ENCODE peak calls at places on chromosomes 2 and 18, in nine cellular contexts. One of them, this sample, is unnamed.

GRCh38 chr2:40315684-40316083 is 136.2 kb downstream of the SLC8A1 start:
- DNase-seq in stimulated activated CD4-positive, alpha-beta T cell treated with anti-CD3 and anti-CD28 coated beads, Interleukin-2, amount 100 ng/mL, for 24 hours: no peak
- DNase-seq in T-cell: no peak
- DNase-seq in epithelial cell of prostate: peak; percentile 8
- DNase-seq in epithelial cell of esophagus: peak; percentile 77
- DNase-seq in colonic mucosa: no peak
- DNase-seq in NCI-H748 treated with DMSO at 0.1 percent for 48 hours: no peak
- DNase-seq in EL: peak; percentile 69
- DNase-seq in lower leg skin: no peak
- DNase-seq in this sample: no peak

GRCh38 chr2:230153390-230153976 is 66.3 kb downstream of the SP110 start:
- DNase-seq in NCI-H748 treated with DMSO at 0.1 percent for 48 hours: no peak
- DNase-seq in T-cell: no peak
- DNase-seq in epithelial cell of esophagus: no peak
- DNase-seq in colonic mucosa: no peak
- DNase-seq in stimulated activated CD4-positive, alpha-beta T cell treated with anti-CD3 and anti-CD28 coated beads, Interleukin-2, amount 100 ng/mL, for 24 hours: no peak
- DNase-seq in EL: peak; percentile 42
- DNase-seq in lower leg skin: no peak
- DNase-seq in epithelial cell of prostate: no peak
- DNase-seq in this sample: no peak

GRCh38 chr2:24199968-24200590 is 25.2 kb downstream of the FAM228A start:
- DNase-seq in lower leg skin: no peak
- DNase-seq in colonic mucosa: no peak
- DNase-seq in NCI-H748 treated with DMSO at 0.1 percent for 48 hours: no peak
- DNase-seq in T-cell: no peak
- DNase-seq in epithelial cell of esophagus: no peak
- DNase-seq in stimulated activated CD4-positive, alpha-beta T cell treated with anti-CD3 and anti-CD28 coated beads, Interleukin-2, amount 100 ng/mL, for 24 hours: no peak
- DNase-seq in EL: no peak
- DNase-seq in epithelial cell of prostate: no peak
- DNase-seq in this sample: no peak

GRCh38 chr2:239723486-239724193 is 301.5 kb downstream of the NDUFA10 start:
- DNase-seq in colonic mucosa: no peak
- DNase-seq in T-cell: no peak
- DNase-seq in lower leg skin: peak; percentile 45
- DNase-seq in epithelial cell of prostate: no peak
- DNase-seq in NCI-H748 treated with DMSO at 0.1 percent for 48 hours: no peak
- DNase-seq in epithelial cell of esophagus: no peak
- DNase-seq in stimulated activated CD4-positive, alpha-beta T cell treated with anti-CD3 and anti-CD28 coated beads, Interleukin-2, amount 100 ng/mL, for 24 hours: no peak
- DNase-seq in EL: no peak
- DNase-seq in this sample: no peak

GRCh38 chr2:157751462-157752058 is 122.9 kb upstream of the ACVR1C start:
- DNase-seq in NCI-H748 treated with DMSO at 0.1 percent for 48 hours: no peak
- DNase-seq in EL: peak; percentile 24
- DNase-seq in lower leg skin: no peak
- DNase-seq in colonic mucosa: no peak
- DNase-seq in epithelial cell of esophagus: peak; percentile 90
- DNase-seq in stimulated activated CD4-positive, alpha-beta T cell treated with anti-CD3 and anti-CD28 coated beads, Interleukin-2, amount 100 ng/mL, for 24 hours: peak; percentile 39
- DNase-seq in epithelial cell of prostate: peak; percentile 92
- DNase-seq in T-cell: peak; percentile 4
- DNase-seq in this sample: no peak

GRCh38 chr2:223122706-223123265 is 70.8 kb downstream of the KCNE4 start:
- DNase-seq in epithelial cell of esophagus: peak; percentile 75
- DNase-seq in colonic mucosa: no peak
- DNase-seq in T-cell: no peak
- DNase-seq in lower leg skin: no peak
- DNase-seq in NCI-H748 treated with DMSO at 0.1 percent for 48 hours: peak; percentile 89
- DNase-seq in epithelial cell of prostate: no peak
- DNase-seq in stimulated activated CD4-positive, alpha-beta T cell treated with anti-CD3 and anti-CD28 coated beads, Interleukin-2, amount 100 ng/mL, for 24 hours: no peak
- DNase-seq in EL: no peak
- DNase-seq in this sample: no peak

GRCh38 chr2:27255187-27255586 is 7.7 kb downstream of the SLC30A3 start:
- DNase-seq in NCI-H748 treated with DMSO at 0.1 percent for 48 hours: no peak
- DNase-seq in stimulated activated CD4-positive, alpha-beta T cell treated with anti-CD3 and anti-CD28 coated beads, Interleukin-2, amount 100 ng/mL, for 24 hours: no peak
- DNase-seq in EL: no peak
- DNase-seq in colonic mucosa: no peak
- DNase-seq in epithelial cell of esophagus: no peak
- DNase-seq in epithelial cell of prostate: no peak
- DNase-seq in lower leg skin: no peak
- DNase-seq in T-cell: no peak
- DNase-seq in this sample: no peak

GRCh38 chr2:132656213-132656612 is 13.8 kb downstream of the LYPD1 start:
- DNase-seq in lower leg skin: no peak
- DNase-seq in T-cell: no peak
- DNase-seq in NCI-H748 treated with DMSO at 0.1 percent for 48 hours: no peak
- DNase-seq in epithelial cell of prostate: no peak
- DNase-seq in epithelial cell of esophagus: no peak
- DNase-seq in stimulated activated CD4-positive, alpha-beta T cell treated with anti-CD3 and anti-CD28 coated beads, Interleukin-2, amount 100 ng/mL, for 24 hours: no peak
- DNase-seq in EL: no peak
- DNase-seq in colonic mucosa: no peak
- DNase-seq in this sample: no peak

GRCh38 chr2:85511008-85511895 is 27.7 kb upstream of the MAT2A start:
- DNase-seq in epithelial cell of prostate: no peak
- DNase-seq in colonic mucosa: no peak
- DNase-seq in epithelial cell of esophagus: no peak
- DNase-seq in stimulated activated CD4-positive, alpha-beta T cell treated with anti-CD3 and anti-CD28 coated beads, Interleukin-2, amount 100 ng/mL, for 24 hours: no peak
- DNase-seq in NCI-H748 treated with DMSO at 0.1 percent for 48 hours: no peak
- DNase-seq in T-cell: no peak
- DNase-seq in EL: no peak
- DNase-seq in lower leg skin: peak; percentile 25
- DNase-seq in this sample: no peak

GRCh38 chr2:101717041-101717817 is 19.7 kb downstream of the MAP4K4 start:
- DNase-seq in colonic mucosa: no peak
- DNase-seq in lower leg skin: no peak
- DNase-seq in stimulated activated CD4-positive, alpha-beta T cell treated with anti-CD3 and anti-CD28 coated beads, Interleukin-2, amount 100 ng/mL, for 24 hours: peak; percentile 35
- DNase-seq in epithelial cell of prostate: no peak
- DNase-seq in T-cell: peak; percentile 53
- DNase-seq in EL: no peak
- DNase-seq in NCI-H748 treated with DMSO at 0.1 percent for 48 hours: no peak
- DNase-seq in epithelial cell of esophagus: no peak
- DNase-seq in this sample: no peak

GRCh38 chr2:53827398-53828175 is 32.2 kb downstream of the GPR75 start:
- DNase-seq in stimulated activated CD4-positive, alpha-beta T cell treated with anti-CD3 and anti-CD28 coated beads, Interleukin-2, amount 100 ng/mL, for 24 hours: no peak
- DNase-seq in T-cell: no peak
- DNase-seq in NCI-H748 treated with DMSO at 0.1 percent for 48 hours: no peak
- DNase-seq in lower leg skin: no peak
- DNase-seq in epithelial cell of esophagus: no peak
- DNase-seq in colonic mucosa: no peak
- DNase-seq in EL: no peak
- DNase-seq in epithelial cell of prostate: no peak
- DNase-seq in this sample: no peak

GRCh38 chr2:213036836-213037235 is 114.6 kb downstream of the IKZF2 start:
- DNase-seq in colonic mucosa: no peak
- DNase-seq in lower leg skin: no peak
- DNase-seq in T-cell: no peak
- DNase-seq in epithelial cell of esophagus: peak; percentile 17
- DNase-seq in NCI-H748 treated with DMSO at 0.1 percent for 48 hours: no peak
- DNase-seq in EL: peak; percentile 56
- DNase-seq in epithelial cell of prostate: no peak
- DNase-seq in stimulated activated CD4-positive, alpha-beta T cell treated with anti-CD3 and anti-CD28 coated beads, Interleukin-2, amount 100 ng/mL, for 24 hours: no peak
- DNase-seq in this sample: no peak

GRCh38 chr2:15563227-15564100 is 2.3 kb upstream of the NBAS start:
- DNase-seq in lower leg skin: no peak
- DNase-seq in epithelial cell of esophagus: peak; percentile 82
- DNase-seq in EL: no peak
- DNase-seq in colonic mucosa: no peak
- DNase-seq in stimulated activated CD4-positive, alpha-beta T cell treated with anti-CD3 and anti-CD28 coated beads, Interleukin-2, amount 100 ng/mL, for 24 hours: no peak
- DNase-seq in T-cell: no peak
- DNase-seq in epithelial cell of prostate: no peak
- DNase-seq in NCI-H748 treated with DMSO at 0.1 percent for 48 hours: no peak
- DNase-seq in this sample: no peak

GRCh38 chr2:107430006-107430405 is 396.7 kb upstream of the RGPD4 start:
- DNase-seq in NCI-H748 treated with DMSO at 0.1 percent for 48 hours: no peak
- DNase-seq in EL: no peak
- DNase-seq in colonic mucosa: no peak
- DNase-seq in lower leg skin: no peak
- DNase-seq in epithelial cell of prostate: peak; percentile 1
- DNase-seq in epithelial cell of esophagus: peak; percentile 62
- DNase-seq in stimulated activated CD4-positive, alpha-beta T cell treated with anti-CD3 and anti-CD28 coated beads, Interleukin-2, amount 100 ng/mL, for 24 hours: no peak
- DNase-seq in T-cell: no peak
- DNase-seq in this sample: no peak

GRCh38 chr2:188085421-188085820 is 206.3 kb upstream of the GULP1 start:
- DNase-seq in stimulated activated CD4-positive, alpha-beta T cell treated with anti-CD3 and anti-CD28 coated beads, Interleukin-2, amount 100 ng/mL, for 24 hours: no peak
- DNase-seq in T-cell: no peak
- DNase-seq in epithelial cell of prostate: no peak
- DNase-seq in epithelial cell of esophagus: no peak
- DNase-seq in colonic mucosa: no peak
- DNase-seq in EL: no peak
- DNase-seq in lower leg skin: no peak
- DNase-seq in NCI-H748 treated with DMSO at 0.1 percent for 48 hours: no peak
- DNase-seq in this sample: no peak

GRCh38 chr18:52163478-52163877 is 176.5 kb upstream of the DCC start:
- DNase-seq in EL: no peak
- DNase-seq in lower leg skin: no peak
- DNase-seq in epithelial cell of esophagus: no peak
- DNase-seq in colonic mucosa: no peak
- DNase-seq in NCI-H748 treated with DMSO at 0.1 percent for 48 hours: no peak
- DNase-seq in T-cell: no peak
- DNase-seq in stimulated activated CD4-positive, alpha-beta T cell treated with anti-CD3 and anti-CD28 coated beads, Interleukin-2, amount 100 ng/mL, for 24 hours: no peak
- DNase-seq in epithelial cell of prostate: no peak
- DNase-seq in this sample: no peak

GRCh38 chr2:98911376-98912154 is 24.5 kb downstream of the CRACDL start:
- DNase-seq in NCI-H748 treated with DMSO at 0.1 percent for 48 hours: no peak
- DNase-seq in epithelial cell of prostate: no peak
- DNase-seq in T-cell: no peak
- DNase-seq in colonic mucosa: no peak
- DNase-seq in lower leg skin: peak; percentile 67
- DNase-seq in EL: peak; percentile 33
- DNase-seq in stimulated activated CD4-positive, alpha-beta T cell treated with anti-CD3 and anti-CD28 coated beads, Interleukin-2, amount 100 ng/mL, for 24 hours: no peak
- DNase-seq in epithelial cell of esophagus: peak; percentile 60
- DNase-seq in this sample: no peak

GRCh38 chr2:45218298-45218697 is 209.0 kb upstream of the SIX2 start:
- DNase-seq in colonic mucosa: no peak
- DNase-seq in stimulated activated CD4-positive, alpha-beta T cell treated with anti-CD3 and anti-CD28 coated beads, Interleukin-2, amount 100 ng/mL, for 24 hours: no peak
- DNase-seq in NCI-H748 treated with DMSO at 0.1 percent for 48 hours: no peak
- DNase-seq in lower leg skin: no peak
- DNase-seq in T-cell: no peak
- DNase-seq in epithelial cell of prostate: no peak
- DNase-seq in epithelial cell of esophagus: no peak
- DNase-seq in EL: no peak
- DNase-seq in this sample: no peak

GRCh38 chr2:127401757-127402695 is 14.3 kb upstream of the MAP3K2 start:
- DNase-seq in T-cell: no peak
- DNase-seq in epithelial cell of esophagus: peak; percentile 73
- DNase-seq in lower leg skin: no peak
- DNase-seq in epithelial cell of prostate: no peak
- DNase-seq in stimulated activated CD4-positive, alpha-beta T cell treated with anti-CD3 and anti-CD28 coated beads, Interleukin-2, amount 100 ng/mL, for 24 hours: no peak
- DNase-seq in colonic mucosa: peak; percentile 87
- DNase-seq in EL: no peak
- DNase-seq in NCI-H748 treated with DMSO at 0.1 percent for 48 hours: no peak
- DNase-seq in this sample: no peak